ENCODE peak calls at places on chromosomes 4 and X, in ten cellular contexts. S is H7, O is colonic mucosa, G is amygdala, L is AG10803, D is body of pancreas, P is NCI-H1092, C is A172, I is mesenteric fat pad, K is right atrium auricular region. U is an unnamed sample.

GRCh38 chr4:8461616-8462015 is 21.0 kb downstream of the TRMT44 start:
- DNase-seq in P (no peak), K (no peak), I (no peak), O (no peak), G (no peak), S (no peak), D (no peak), C (no peak), L (no peak), U (no peak)

GRCh38 chr4:1048781-1049590 is 37.6 kb downstream of the FGFRL1 start:
- DNase-seq in C (no peak), L (no peak), D (no peak), I (peak), K (no peak), P (no peak), O (no peak), G (no peak), S (peak), U (no peak)

GRCh38 chr4:100299441-100299840 is 109.2 kb upstream of the DDIT4L start:
- DNase-seq in D (no peak), S (no peak), C (no peak), K (no peak), I (no peak), P (no peak), L (no peak), O (no peak), G (no peak), U (no peak)

GRCh38 chrX:96006281-96006680 is 678.4 kb upstream of the DIAPH2 start:
- DNase-seq in I (no peak), S (no peak), G (no peak), O (no peak), P (no peak), C (no peak), D (no peak), L (no peak), K (no peak), U (no peak)

GRCh38 chr4:122718265-122718664 is 14.2 kb upstream of the BBS12 start:
- DNase-seq in K (no peak), O (no peak), G (no peak), I (no peak), P (no peak), L (no peak), C (no peak), D (no peak), S (no peak), U (no peak)

GRCh38 chr4:1291091-1291490 is 1.4 kb downstream of the MAEA start:
- DNase-seq in K (no peak), D (no peak), I (no peak), S (peak), L (no peak), C (no peak), P (no peak), G (no peak), O (peak), U (no peak)

GRCh38 chr4:174702974-174703478 is 126.0 kb downstream of the GLRA3 start:
- DNase-seq in P (no peak), C (no peak), S (no peak), D (no peak), K (no peak), L (peak), O (no peak), G (no peak), I (no peak), U (no peak)

GRCh38 chr4:113756005-113756410 is 5.5 kb downstream of the CAMK2D start:
- DNase-seq in S (no peak), O (no peak), P (no peak), K (no peak), L (peak), C (peak), G (no peak), D (no peak), I (no peak), U (no peak)

GRCh38 chr4:10643600-10644425 is 40.8 kb downstream of the CLNK start:
- DNase-seq in G (no peak), D (no peak), P (no peak), L (no peak), O (no peak), K (no peak), S (no peak), C (no peak), I (no peak), U (no peak)

GRCh38 chrX:21778236-21778635 is 20.3 kb upstream of the SMPX start:
- DNase-seq in C (no peak), L (no peak), P (no peak), O (no peak), S (peak), G (no peak), K (no peak), I (no peak), D (no peak), U (no peak)

GRCh38 chrX:2500681-2501151 is at the start of the genes DHRSX and ZBED1:
- DNase-seq in I (peak), D (no peak), G (no peak), K (no peak), O (peak), P (no peak), L (peak), S (peak), C (no peak), U (no peak)

GRCh38 chr4:74501579-74501978 is 56.6 kb downstream of the AREG start:
- DNase-seq in G (no peak), K (no peak), L (peak), P (no peak), I (no peak), D (no peak), O (no peak), S (no peak), C (peak), U (no peak)

GRCh38 chr4:173415885-173416658 is 17.2 kb upstream of the SCRG1 start:
- DNase-seq in O (no peak), C (peak), D (no peak), G (peak), I (no peak), L (no peak), K (peak), S (no peak), P (no peak), U (no peak)

GRCh38 chr4:165433529-165433928 is 54.7 kb downstream of the CPE start:
- DNase-seq in I (no peak), D (no peak), C (no peak), K (no peak), G (no peak), S (no peak), P (no peak), L (no peak), O (peak), U (no peak)

GRCh38 chr4:134027931-134028330 is 173.7 kb downstream of the PABPC4L start:
- DNase-seq in C (peak), I (no peak), O (no peak), G (no peak), D (no peak), S (no peak), L (peak), P (no peak), K (no peak), U (no peak)

GRCh38 chrX:154366666-154367055 is 7.8 kb downstream of the FLNA start:
- DNase-seq in D (no peak), K (no peak), C (no peak), P (no peak), G (peak), L (peak), S (no peak), I (no peak), O (no peak), U (peak)

GRCh38 chr4:138919094-138919936 is 96.3 kb upstream of the NOCT start:
- DNase-seq in L (peak), K (peak), P (peak), G (peak), I (no peak), D (peak), S (peak), C (peak), O (peak), U (peak)

GRCh38 chrX:72536542-72536941 is 36.1 kb downstream of the HDAC8 start:
- DNase-seq in D (no peak), C (no peak), S (no peak), G (no peak), K (no peak), I (no peak), P (no peak), O (no peak), L (no peak), U (no peak)

GRCh38 chr4:7472443-7473013 is 37.8 kb upstream of the PSAPL1 start:
- DNase-seq in I (no peak), D (no peak), P (no peak), L (no peak), K (no peak), O (no peak), S (peak), C (no peak), G (no peak), U (no peak)

GRCh38 chr4:118967393-118967792 is 78.7 kb downstream of the SYNPO2 start:
- DNase-seq in D (no peak), O (no peak), L (peak), I (no peak), K (peak), P (no peak), C (peak), G (no peak), S (no peak), U (no peak)

GRCh38 chr4:31106419-31106818 is 386.2 kb downstream of the PCDH7 start:
- DNase-seq in O (no peak), K (no peak), I (no peak), G (no peak), L (no peak), D (no peak), S (no peak), C (no peak), P (no peak), U (no peak)

GRCh38 chr4:103204114-103204513 is 6.0 kb upstream of the CENPE start:
- DNase-seq in O (no peak), L (peak), S (no peak), G (no peak), I (no peak), K (no peak), P (no peak), C (peak), D (no peak), U (no peak)

GRCh38 chr4:158739600-158739999 is 16.4 kb upstream of the PPID start:
- DNase-seq in L (no peak), O (no peak), G (no peak), P (no peak), C (no peak), S (peak), D (no peak), K (no peak), I (no peak), U (no peak)

GRCh38 chr4:4284827-4285618 is 4.9 kb downstream of the LYAR start:
- DNase-seq in L (peak), I (no peak), G (no peak), C (peak), K (no peak), P (no peak), O (peak), S (no peak), D (no peak), U (no peak)

GRCh38 chrX:137194164-137194563 is 160.4 kb upstream of the GPR101 start:
- DNase-seq in L (no peak), D (peak), S (peak), G (peak), O (peak), K (no peak), C (peak), I (no peak), P (peak), U (no peak)

GRCh38 chr4:59814402-59814801 is 1385.7 kb upstream of the ADGRL3 start:
- DNase-seq in S (no peak), P (no peak), C (no peak), D (no peak), G (no peak), K (no peak), O (no peak), I (no peak), L (no peak), U (no peak)

GRCh38 chrX:103656623-103657022 is 27.8 kb downstream of the TCEAL1 start:
- DNase-seq in D (no peak), S (no peak), L (peak), K (no peak), C (peak), I (no peak), P (no peak), O (no peak), G (no peak), U (no peak)